ENCODE peak calls at places on chromosomes 2 and 18, in five cellular contexts. Z, E, Y, C and R are unnamed samples.

GRCh38 chr18:9731380-9731779 is 23.3 kb downstream of the RAB31 start:
- DNase-seq in Z (no peak), E (no peak), Y (no peak), C (no peak), R (no peak)

GRCh38 chr2:218217366-218218309 is 649 bp downstream of the ARPC2 start:
- DNase-seq in Z (peak), E (peak), Y (no peak), C (no peak), R (no peak)

GRCh38 chr2:70403267-70404053 is 101.6 kb upstream of the FAM136A start:
- DNase-seq in Z (no peak), E (no peak), Y (peak), C (no peak), R (peak)

GRCh38 chr2:155377178-155377780 is 678.8 kb downstream of the KCNJ3 start:
- DNase-seq in Z (no peak), E (no peak), Y (peak), C (no peak), R (peak)

GRCh38 chr2:217568289-217568985 is 434.4 kb downstream of the TNS1 start:
- DNase-seq in Z (no peak), E (no peak), Y (no peak), C (no peak), R (no peak)

GRCh38 chr2:238644095-238645081 is 203.5 kb upstream of the TWIST2 start:
- DNase-seq in Z (no peak), E (no peak), Y (no peak), C (peak), R (no peak)

GRCh38 chr18:58043452-58044369 is at the start of gene NEDD4L:
- DNase-seq in Z (peak), E (peak), Y (peak), C (peak), R (peak)

GRCh38 chr2:188369365-188369764 is 77.7 kb downstream of the GULP1 start:
- DNase-seq in Z (no peak), E (peak), Y (peak), C (peak), R (peak)

GRCh38 chr2:15802657-15803056 is 137.7 kb upstream of the MYCN start:
- DNase-seq in Z (no peak), E (no peak), Y (no peak), C (no peak), R (no peak)

GRCh38 chr2:229519655-229520054 is 194.7 kb downstream of the DNER start:
- DNase-seq in Z (no peak), E (no peak), Y (no peak), C (no peak), R (no peak)

GRCh38 chr2:68319397-68320117 is at the start of gene CNRIP1:
- DNase-seq in Z (no peak), E (peak), Y (peak), C (peak), R (peak)

GRCh38 chr2:45616663-45617411 is 5.8 kb upstream of the SRBD1 start:
- DNase-seq in Z (no peak), E (no peak), Y (no peak), C (no peak), R (no peak)

GRCh38 chr2:2686228-2686627 is 355.2 kb upstream of the MYT1L start:
- DNase-seq in Z (no peak), E (no peak), Y (no peak), C (no peak), R (no peak)

GRCh38 chr2:10294077-10294476 is 8.6 kb upstream of the HPCAL1 start:
- DNase-seq in Z (no peak), E (no peak), Y (no peak), C (no peak), R (no peak)

GRCh38 chr2:124209441-124209840 is 184.4 kb downstream of the CNTNAP5 start:
- DNase-seq in Z (no peak), E (no peak), Y (no peak), C (no peak), R (no peak)

GRCh38 chr2:11502740-11503292 is 31.0 kb upstream of the GREB1 start:
- DNase-seq in Z (no peak), E (no peak), Y (no peak), C (no peak), R (no peak)

GRCh38 chr18:62420513-62421209 is 95.6 kb downstream of the TNFRSF11A start:
- DNase-seq in Z (peak), E (peak), Y (no peak), C (peak), R (no peak)

GRCh38 chr2:44836174-44836573 is 105.3 kb upstream of the SIX3 start:
- DNase-seq in Z (no peak), E (no peak), Y (no peak), C (no peak), R (no peak)